ENCODE peak calls at places on chromosomes 13 and 19, in nine cellular contexts. R is GM23248; V is tibial nerve; H is AG09319; Z is progenitor cell of endocrine pancreas; K is activated T-helper 2 cell treated with anti-CD3 and anti-CD28 coated beads, Interferon-gamma antibody, Interleukin-2, Interleukin-4, amounts not matched to agents 10 μg/mL and 5 μg/mL and 100 μg/mL, durations not matched to agents 14 hours and 24 hours and 36 hours; O is H9; A is mesothelial cell of epicardium; N is CD8-positive, alpha-beta memory T cell. Q is an unnamed sample.

GRCh38 chr13:40161931-40162330 is 504.5 kb downstream of the FOXO1 start:
- DNase-seq in R (no peak), V (no peak), H (no peak), Z (no peak), K (no peak), O (no peak), A (no peak), N (no peak), Q (no peak)

GRCh38 chr13:52084971-52085370 is 43.9 kb downstream of the NEK5 start:
- DNase-seq in R (no peak), V (no peak), H (no peak), Z (no peak), K (no peak), O (no peak), A (no peak), N (no peak), Q (no peak)

GRCh38 chr13:94950303-94950702 is 238.0 kb upstream of the SOX21 start:
- DNase-seq in R (peak; percentile 3), V (no peak), H (no peak), Z (no peak), K (no peak), O (no peak), A (no peak), N (no peak), Q (no peak)

GRCh38 chr13:87274209-87274819 is 396.9 kb upstream of the SLITRK5 start:
- DNase-seq in R (peak; percentile 69), V (no peak), H (peak; percentile 4), Z (peak; percentile 33), K (no peak), O (peak; percentile 36), A (peak; percentile 54), N (no peak), Q (no peak)

GRCh38 chr19:47247308-47247990 is 8.9 kb upstream of the CCDC9 start:
- DNase-seq in R (peak; percentile 81), V (peak; percentile 79), H (no peak), Z (peak; percentile 66), K (peak; percentile 73), O (peak; percentile 80), A (peak; percentile 83), N (peak; percentile 71), Q (peak; percentile 93)

GRCh38 chr13:32117696-32118095 is 86.1 kb downstream of the FRY start:
- DNase-seq in R (no peak), V (no peak), H (no peak), Z (no peak), K (no peak), O (no peak), A (no peak), N (no peak), Q (no peak)

GRCh38 chr13:87669379-87669978 is 1.7 kb upstream of the SLITRK5 start:
- DNase-seq in R (peak; percentile 44), V (no peak), H (no peak), Z (no peak), K (no peak), O (peak; percentile 30), A (no peak), N (no peak), Q (no peak)

GRCh38 chr13:51935326-51936171 is 73.8 kb downstream of the CCDC70 start:
- DNase-seq in R (peak; percentile 21), V (no peak), H (no peak), Z (peak; percentile 20), K (no peak), O (peak; percentile 62), A (peak; percentile 44), N (no peak), Q (peak; percentile 64)